ENCODE peak calls at places on chromosomes 1 and 21, in nine cellular contexts. One of them, this sample, is unnamed.

GRCh38 chr1:31764307-31765040 is at the start of gene ADGRB2:
- DNase-seq in activated naive CD4-positive, alpha-beta T cell: no peak
- DNase-seq in SK-N-SH: peak
- DNase-seq in pons: peak
- DNase-seq in CD4-positive, alpha-beta memory T cell: peak
- DNase-seq in activated CD4-positive, alpha-beta T cell treated with anti-CD3 and anti-CD28 coated beads for 48 hours: no peak
- DNase-seq in NCI-H1694 treated with DMSO at 0.1 percent for 48 hours: no peak
- DNase-seq in SW480: no peak
- DNase-seq in stimulated activated CD4-positive, alpha-beta T cell treated with anti-CD3 and anti-CD28 coated beads, Interleukin-15, amount 100 ng/mL, for 1 hour: no peak
- DNase-seq in this sample: no peak

GRCh38 chr1:22287946-22288520 is 145.1 kb upstream of the WNT4 start:
- DNase-seq in activated naive CD4-positive, alpha-beta T cell: no peak
- DNase-seq in SK-N-SH: peak
- DNase-seq in pons: no peak
- DNase-seq in CD4-positive, alpha-beta memory T cell: no peak
- DNase-seq in activated CD4-positive, alpha-beta T cell treated with anti-CD3 and anti-CD28 coated beads for 48 hours: no peak
- DNase-seq in NCI-H1694 treated with DMSO at 0.1 percent for 48 hours: no peak
- DNase-seq in SW480: no peak
- DNase-seq in stimulated activated CD4-positive, alpha-beta T cell treated with anti-CD3 and anti-CD28 coated beads, Interleukin-15, amount 100 ng/mL, for 1 hour: no peak
- DNase-seq in this sample: peak

GRCh38 chr1:19402031-19402430 is 83.3 kb downstream of the CAPZB start:
- DNase-seq in activated naive CD4-positive, alpha-beta T cell: no peak
- DNase-seq in SK-N-SH: no peak
- DNase-seq in pons: no peak
- DNase-seq in CD4-positive, alpha-beta memory T cell: no peak
- DNase-seq in activated CD4-positive, alpha-beta T cell treated with anti-CD3 and anti-CD28 coated beads for 48 hours: no peak
- DNase-seq in NCI-H1694 treated with DMSO at 0.1 percent for 48 hours: no peak
- DNase-seq in SW480: no peak
- DNase-seq in stimulated activated CD4-positive, alpha-beta T cell treated with anti-CD3 and anti-CD28 coated beads, Interleukin-15, amount 100 ng/mL, for 1 hour: no peak
- DNase-seq in this sample: no peak

GRCh38 chr1:68745006-68745405 is 248.1 kb upstream of the DEPDC1 start:
- DNase-seq in activated naive CD4-positive, alpha-beta T cell: no peak
- DNase-seq in SK-N-SH: no peak
- DNase-seq in pons: peak
- DNase-seq in CD4-positive, alpha-beta memory T cell: no peak
- DNase-seq in activated CD4-positive, alpha-beta T cell treated with anti-CD3 and anti-CD28 coated beads for 48 hours: no peak
- DNase-seq in NCI-H1694 treated with DMSO at 0.1 percent for 48 hours: peak
- DNase-seq in SW480: no peak
- DNase-seq in stimulated activated CD4-positive, alpha-beta T cell treated with anti-CD3 and anti-CD28 coated beads, Interleukin-15, amount 100 ng/mL, for 1 hour: no peak
- DNase-seq in this sample: no peak

GRCh38 chr1:162976628-162977027 is 92.5 kb upstream of the RGS4 start:
- DNase-seq in activated naive CD4-positive, alpha-beta T cell: no peak
- DNase-seq in SK-N-SH: no peak
- DNase-seq in pons: no peak
- DNase-seq in CD4-positive, alpha-beta memory T cell: no peak
- DNase-seq in activated CD4-positive, alpha-beta T cell treated with anti-CD3 and anti-CD28 coated beads for 48 hours: no peak
- DNase-seq in NCI-H1694 treated with DMSO at 0.1 percent for 48 hours: peak
- DNase-seq in SW480: no peak
- DNase-seq in stimulated activated CD4-positive, alpha-beta T cell treated with anti-CD3 and anti-CD28 coated beads, Interleukin-15, amount 100 ng/mL, for 1 hour: no peak
- DNase-seq in this sample: no peak

GRCh38 chr1:238226805-238227204 is 336.1 kb upstream of the ZP4 start:
- DNase-seq in activated naive CD4-positive, alpha-beta T cell: no peak
- DNase-seq in SK-N-SH: no peak
- DNase-seq in pons: no peak
- DNase-seq in CD4-positive, alpha-beta memory T cell: no peak
- DNase-seq in activated CD4-positive, alpha-beta T cell treated with anti-CD3 and anti-CD28 coated beads for 48 hours: no peak
- DNase-seq in NCI-H1694 treated with DMSO at 0.1 percent for 48 hours: no peak
- DNase-seq in SW480: no peak
- DNase-seq in stimulated activated CD4-positive, alpha-beta T cell treated with anti-CD3 and anti-CD28 coated beads, Interleukin-15, amount 100 ng/mL, for 1 hour: no peak
- DNase-seq in this sample: no peak

GRCh38 chr1:90919190-90919719 is 102.6 kb downstream of the ZNF644 start:
- DNase-seq in activated naive CD4-positive, alpha-beta T cell: no peak
- DNase-seq in SK-N-SH: no peak
- DNase-seq in pons: no peak
- DNase-seq in CD4-positive, alpha-beta memory T cell: peak
- DNase-seq in activated CD4-positive, alpha-beta T cell treated with anti-CD3 and anti-CD28 coated beads for 48 hours: no peak
- DNase-seq in NCI-H1694 treated with DMSO at 0.1 percent for 48 hours: no peak
- DNase-seq in SW480: no peak
- DNase-seq in stimulated activated CD4-positive, alpha-beta T cell treated with anti-CD3 and anti-CD28 coated beads, Interleukin-15, amount 100 ng/mL, for 1 hour: no peak
- DNase-seq in this sample: no peak

GRCh38 chr1:33008051-33008914 is 28.4 kb downstream of the AK2 start:
- DNase-seq in activated naive CD4-positive, alpha-beta T cell: no peak
- DNase-seq in SK-N-SH: no peak
- DNase-seq in pons: no peak
- DNase-seq in CD4-positive, alpha-beta memory T cell: no peak
- DNase-seq in activated CD4-positive, alpha-beta T cell treated with anti-CD3 and anti-CD28 coated beads for 48 hours: no peak
- DNase-seq in NCI-H1694 treated with DMSO at 0.1 percent for 48 hours: no peak
- DNase-seq in SW480: no peak
- DNase-seq in stimulated activated CD4-positive, alpha-beta T cell treated with anti-CD3 and anti-CD28 coated beads, Interleukin-15, amount 100 ng/mL, for 1 hour: no peak
- DNase-seq in this sample: no peak

GRCh38 chr1:8370046-8370881 is 52.4 kb downstream of the SLC45A1 start:
- DNase-seq in activated naive CD4-positive, alpha-beta T cell: no peak
- DNase-seq in SK-N-SH: no peak
- DNase-seq in pons: no peak
- DNase-seq in CD4-positive, alpha-beta memory T cell: no peak
- DNase-seq in activated CD4-positive, alpha-beta T cell treated with anti-CD3 and anti-CD28 coated beads for 48 hours: no peak
- DNase-seq in NCI-H1694 treated with DMSO at 0.1 percent for 48 hours: peak
- DNase-seq in SW480: no peak
- DNase-seq in stimulated activated CD4-positive, alpha-beta T cell treated with anti-CD3 and anti-CD28 coated beads, Interleukin-15, amount 100 ng/mL, for 1 hour: no peak
- DNase-seq in this sample: no peak

GRCh38 chr1:164668451-164668850 is 109.5 kb downstream of the PBX1 start:
- DNase-seq in activated naive CD4-positive, alpha-beta T cell: no peak
- DNase-seq in SK-N-SH: no peak
- DNase-seq in pons: no peak
- DNase-seq in CD4-positive, alpha-beta memory T cell: no peak
- DNase-seq in activated CD4-positive, alpha-beta T cell treated with anti-CD3 and anti-CD28 coated beads for 48 hours: no peak
- DNase-seq in NCI-H1694 treated with DMSO at 0.1 percent for 48 hours: no peak
- DNase-seq in SW480: no peak
- DNase-seq in stimulated activated CD4-positive, alpha-beta T cell treated with anti-CD3 and anti-CD28 coated beads, Interleukin-15, amount 100 ng/mL, for 1 hour: no peak
- DNase-seq in this sample: no peak

GRCh38 chr1:11337536-11338350 is 64.7 kb downstream of the UBIAD1 start:
- DNase-seq in activated naive CD4-positive, alpha-beta T cell: peak
- DNase-seq in SK-N-SH: peak
- DNase-seq in pons: no peak
- DNase-seq in CD4-positive, alpha-beta memory T cell: peak
- DNase-seq in activated CD4-positive, alpha-beta T cell treated with anti-CD3 and anti-CD28 coated beads for 48 hours: peak
- DNase-seq in NCI-H1694 treated with DMSO at 0.1 percent for 48 hours: peak
- DNase-seq in SW480: peak
- DNase-seq in stimulated activated CD4-positive, alpha-beta T cell treated with anti-CD3 and anti-CD28 coated beads, Interleukin-15, amount 100 ng/mL, for 1 hour: peak
- DNase-seq in this sample: no peak

GRCh38 chr1:160080381-160081100 is 797 bp upstream of the KCNJ9 start:
- DNase-seq in activated naive CD4-positive, alpha-beta T cell: no peak
- DNase-seq in SK-N-SH: no peak
- DNase-seq in pons: no peak
- DNase-seq in CD4-positive, alpha-beta memory T cell: no peak
- DNase-seq in activated CD4-positive, alpha-beta T cell treated with anti-CD3 and anti-CD28 coated beads for 48 hours: no peak
- DNase-seq in NCI-H1694 treated with DMSO at 0.1 percent for 48 hours: no peak
- DNase-seq in SW480: peak
- DNase-seq in stimulated activated CD4-positive, alpha-beta T cell treated with anti-CD3 and anti-CD28 coated beads, Interleukin-15, amount 100 ng/mL, for 1 hour: no peak
- DNase-seq in this sample: no peak

GRCh38 chr1:187396226-187396625 is 567.5 kb downstream of the PLA2G4A start:
- DNase-seq in activated naive CD4-positive, alpha-beta T cell: no peak
- DNase-seq in SK-N-SH: no peak
- DNase-seq in pons: no peak
- DNase-seq in CD4-positive, alpha-beta memory T cell: no peak
- DNase-seq in activated CD4-positive, alpha-beta T cell treated with anti-CD3 and anti-CD28 coated beads for 48 hours: no peak
- DNase-seq in NCI-H1694 treated with DMSO at 0.1 percent for 48 hours: no peak
- DNase-seq in SW480: no peak
- DNase-seq in stimulated activated CD4-positive, alpha-beta T cell treated with anti-CD3 and anti-CD28 coated beads, Interleukin-15, amount 100 ng/mL, for 1 hour: no peak
- DNase-seq in this sample: no peak

GRCh38 chr1:33182452-33182851 is 609 bp upstream of the TRIM62 start:
- DNase-seq in activated naive CD4-positive, alpha-beta T cell: no peak
- DNase-seq in SK-N-SH: peak
- DNase-seq in pons: no peak
- DNase-seq in CD4-positive, alpha-beta memory T cell: no peak
- DNase-seq in activated CD4-positive, alpha-beta T cell treated with anti-CD3 and anti-CD28 coated beads for 48 hours: no peak
- DNase-seq in NCI-H1694 treated with DMSO at 0.1 percent for 48 hours: peak
- DNase-seq in SW480: peak
- DNase-seq in stimulated activated CD4-positive, alpha-beta T cell treated with anti-CD3 and anti-CD28 coated beads, Interleukin-15, amount 100 ng/mL, for 1 hour: no peak
- DNase-seq in this sample: no peak

GRCh38 chr1:185151215-185151614 is 5.5 kb downstream of the TRMT1L start:
- DNase-seq in activated naive CD4-positive, alpha-beta T cell: no peak
- DNase-seq in SK-N-SH: no peak
- DNase-seq in pons: no peak
- DNase-seq in CD4-positive, alpha-beta memory T cell: no peak
- DNase-seq in activated CD4-positive, alpha-beta T cell treated with anti-CD3 and anti-CD28 coated beads for 48 hours: no peak
- DNase-seq in NCI-H1694 treated with DMSO at 0.1 percent for 48 hours: no peak
- DNase-seq in SW480: no peak
- DNase-seq in stimulated activated CD4-positive, alpha-beta T cell treated with anti-CD3 and anti-CD28 coated beads, Interleukin-15, amount 100 ng/mL, for 1 hour: no peak
- DNase-seq in this sample: no peak

GRCh38 chr1:221724931-221725605 is 16.8 kb downstream of the DUSP10 start:
- DNase-seq in activated naive CD4-positive, alpha-beta T cell: no peak
- DNase-seq in SK-N-SH: no peak
- DNase-seq in pons: no peak
- DNase-seq in CD4-positive, alpha-beta memory T cell: no peak
- DNase-seq in activated CD4-positive, alpha-beta T cell treated with anti-CD3 and anti-CD28 coated beads for 48 hours: no peak
- DNase-seq in NCI-H1694 treated with DMSO at 0.1 percent for 48 hours: no peak
- DNase-seq in SW480: no peak
- DNase-seq in stimulated activated CD4-positive, alpha-beta T cell treated with anti-CD3 and anti-CD28 coated beads, Interleukin-15, amount 100 ng/mL, for 1 hour: no peak
- DNase-seq in this sample: peak

GRCh38 chr1:183231545-183231944 is 45.5 kb downstream of the LAMC2 start:
- DNase-seq in activated naive CD4-positive, alpha-beta T cell: no peak
- DNase-seq in SK-N-SH: no peak
- DNase-seq in pons: no peak
- DNase-seq in CD4-positive, alpha-beta memory T cell: no peak
- DNase-seq in activated CD4-positive, alpha-beta T cell treated with anti-CD3 and anti-CD28 coated beads for 48 hours: no peak
- DNase-seq in NCI-H1694 treated with DMSO at 0.1 percent for 48 hours: no peak
- DNase-seq in SW480: no peak
- DNase-seq in stimulated activated CD4-positive, alpha-beta T cell treated with anti-CD3 and anti-CD28 coated beads, Interleukin-15, amount 100 ng/mL, for 1 hour: no peak
- DNase-seq in this sample: no peak

GRCh38 chr1:66478116-66478515 is 55.8 kb upstream of the SGIP1 start:
- DNase-seq in activated naive CD4-positive, alpha-beta T cell: no peak
- DNase-seq in SK-N-SH: no peak
- DNase-seq in pons: no peak
- DNase-seq in CD4-positive, alpha-beta memory T cell: no peak
- DNase-seq in activated CD4-positive, alpha-beta T cell treated with anti-CD3 and anti-CD28 coated beads for 48 hours: no peak
- DNase-seq in NCI-H1694 treated with DMSO at 0.1 percent for 48 hours: no peak
- DNase-seq in SW480: no peak
- DNase-seq in stimulated activated CD4-positive, alpha-beta T cell treated with anti-CD3 and anti-CD28 coated beads, Interleukin-15, amount 100 ng/mL, for 1 hour: no peak
- DNase-seq in this sample: no peak

GRCh38 chr1:91234181-91234580 is 170.5 kb downstream of the HFM1 start:
- DNase-seq in activated naive CD4-positive, alpha-beta T cell: no peak
- DNase-seq in SK-N-SH: no peak
- DNase-seq in pons: no peak
- DNase-seq in CD4-positive, alpha-beta memory T cell: no peak
- DNase-seq in activated CD4-positive, alpha-beta T cell treated with anti-CD3 and anti-CD28 coated beads for 48 hours: no peak
- DNase-seq in NCI-H1694 treated with DMSO at 0.1 percent for 48 hours: no peak
- DNase-seq in SW480: no peak
- DNase-seq in stimulated activated CD4-positive, alpha-beta T cell treated with anti-CD3 and anti-CD28 coated beads, Interleukin-15, amount 100 ng/mL, for 1 hour: no peak
- DNase-seq in this sample: no peak

GRCh38 chr1:237851209-237851845 is 39.4 kb downstream of the ZP4 start:
- DNase-seq in activated naive CD4-positive, alpha-beta T cell: no peak
- DNase-seq in SK-N-SH: peak
- DNase-seq in pons: peak
- DNase-seq in CD4-positive, alpha-beta memory T cell: no peak
- DNase-seq in activated CD4-positive, alpha-beta T cell treated with anti-CD3 and anti-CD28 coated beads for 48 hours: peak
- DNase-seq in NCI-H1694 treated with DMSO at 0.1 percent for 48 hours: peak
- DNase-seq in SW480: peak
- DNase-seq in stimulated activated CD4-positive, alpha-beta T cell treated with anti-CD3 and anti-CD28 coated beads, Interleukin-15, amount 100 ng/mL, for 1 hour: no peak
- DNase-seq in this sample: no peak

GRCh38 chr21:37619464-37619974 is 252.9 kb downstream of the DYRK1A start:
- DNase-seq in activated naive CD4-positive, alpha-beta T cell: no peak
- DNase-seq in SK-N-SH: no peak
- DNase-seq in pons: no peak
- DNase-seq in CD4-positive, alpha-beta memory T cell: no peak
- DNase-seq in activated CD4-positive, alpha-beta T cell treated with anti-CD3 and anti-CD28 coated beads for 48 hours: no peak
- DNase-seq in NCI-H1694 treated with DMSO at 0.1 percent for 48 hours: no peak
- DNase-seq in SW480: no peak
- DNase-seq in stimulated activated CD4-positive, alpha-beta T cell treated with anti-CD3 and anti-CD28 coated beads, Interleukin-15, amount 100 ng/mL, for 1 hour: no peak
- DNase-seq in this sample: no peak

GRCh38 chr1:221851341-221851740 is 109.5 kb upstream of the DUSP10 start:
- DNase-seq in activated naive CD4-positive, alpha-beta T cell: no peak
- DNase-seq in SK-N-SH: no peak
- DNase-seq in pons: no peak
- DNase-seq in CD4-positive, alpha-beta memory T cell: no peak
- DNase-seq in activated CD4-positive, alpha-beta T cell treated with anti-CD3 and anti-CD28 coated beads for 48 hours: no peak
- DNase-seq in NCI-H1694 treated with DMSO at 0.1 percent for 48 hours: no peak
- DNase-seq in SW480: no peak
- DNase-seq in stimulated activated CD4-positive, alpha-beta T cell treated with anti-CD3 and anti-CD28 coated beads, Interleukin-15, amount 100 ng/mL, for 1 hour: no peak
- DNase-seq in this sample: no peak

GRCh38 chr1:15737324-15738319 is 1.6 kb downstream of the SLC25A34 start:
- DNase-seq in activated naive CD4-positive, alpha-beta T cell: no peak
- DNase-seq in SK-N-SH: no peak
- DNase-seq in pons: no peak
- DNase-seq in CD4-positive, alpha-beta memory T cell: no peak
- DNase-seq in activated CD4-positive, alpha-beta T cell treated with anti-CD3 and anti-CD28 coated beads for 48 hours: no peak
- DNase-seq in NCI-H1694 treated with DMSO at 0.1 percent for 48 hours: no peak
- DNase-seq in SW480: no peak
- DNase-seq in stimulated activated CD4-positive, alpha-beta T cell treated with anti-CD3 and anti-CD28 coated beads, Interleukin-15, amount 100 ng/mL, for 1 hour: no peak
- DNase-seq in this sample: peak

GRCh38 chr21:25283720-25284119 is 323.6 kb downstream of the MRPL39 start:
- DNase-seq in activated naive CD4-positive, alpha-beta T cell: no peak
- DNase-seq in SK-N-SH: no peak
- DNase-seq in pons: peak
- DNase-seq in CD4-positive, alpha-beta memory T cell: no peak
- DNase-seq in activated CD4-positive, alpha-beta T cell treated with anti-CD3 and anti-CD28 coated beads for 48 hours: no peak
- DNase-seq in NCI-H1694 treated with DMSO at 0.1 percent for 48 hours: peak
- DNase-seq in SW480: peak
- DNase-seq in stimulated activated CD4-positive, alpha-beta T cell treated with anti-CD3 and anti-CD28 coated beads, Interleukin-15, amount 100 ng/mL, for 1 hour: no peak
- DNase-seq in this sample: no peak

GRCh38 chr1:184684285-184685077 is 70.2 kb downstream of the EDEM3 start:
- DNase-seq in activated naive CD4-positive, alpha-beta T cell: no peak
- DNase-seq in SK-N-SH: peak
- DNase-seq in pons: peak
- DNase-seq in CD4-positive, alpha-beta memory T cell: no peak
- DNase-seq in activated CD4-positive, alpha-beta T cell treated with anti-CD3 and anti-CD28 coated beads for 48 hours: no peak
- DNase-seq in NCI-H1694 treated with DMSO at 0.1 percent for 48 hours: no peak
- DNase-seq in SW480: no peak
- DNase-seq in stimulated activated CD4-positive, alpha-beta T cell treated with anti-CD3 and anti-CD28 coated beads, Interleukin-15, amount 100 ng/mL, for 1 hour: no peak
- DNase-seq in this sample: peak

GRCh38 chr21:32314806-32315205 is 16.2 kb downstream of the MRAP start:
- DNase-seq in activated naive CD4-positive, alpha-beta T cell: no peak
- DNase-seq in SK-N-SH: no peak
- DNase-seq in pons: no peak
- DNase-seq in CD4-positive, alpha-beta memory T cell: no peak
- DNase-seq in activated CD4-positive, alpha-beta T cell treated with anti-CD3 and anti-CD28 coated beads for 48 hours: no peak
- DNase-seq in NCI-H1694 treated with DMSO at 0.1 percent for 48 hours: no peak
- DNase-seq in SW480: no peak
- DNase-seq in stimulated activated CD4-positive, alpha-beta T cell treated with anti-CD3 and anti-CD28 coated beads, Interleukin-15, amount 100 ng/mL, for 1 hour: no peak
- DNase-seq in this sample: no peak

GRCh38 chr1:245317253-245317652 is 162.5 kb downstream of the KIF26B start:
- DNase-seq in activated naive CD4-positive, alpha-beta T cell: no peak
- DNase-seq in SK-N-SH: no peak
- DNase-seq in pons: no peak
- DNase-seq in CD4-positive, alpha-beta memory T cell: no peak
- DNase-seq in activated CD4-positive, alpha-beta T cell treated with anti-CD3 and anti-CD28 coated beads for 48 hours: no peak
- DNase-seq in NCI-H1694 treated with DMSO at 0.1 percent for 48 hours: no peak
- DNase-seq in SW480: no peak
- DNase-seq in stimulated activated CD4-positive, alpha-beta T cell treated with anti-CD3 and anti-CD28 coated beads, Interleukin-15, amount 100 ng/mL, for 1 hour: no peak
- DNase-seq in this sample: no peak

GRCh38 chr1:229199892-229200291 is 71.0 kb upstream of the RAB4A start:
- DNase-seq in activated naive CD4-positive, alpha-beta T cell: no peak
- DNase-seq in SK-N-SH: no peak
- DNase-seq in pons: no peak
- DNase-seq in CD4-positive, alpha-beta memory T cell: peak
- DNase-seq in activated CD4-positive, alpha-beta T cell treated with anti-CD3 and anti-CD28 coated beads for 48 hours: no peak
- DNase-seq in NCI-H1694 treated with DMSO at 0.1 percent for 48 hours: no peak
- DNase-seq in SW480: peak
- DNase-seq in stimulated activated CD4-positive, alpha-beta T cell treated with anti-CD3 and anti-CD28 coated beads, Interleukin-15, amount 100 ng/mL, for 1 hour: no peak
- DNase-seq in this sample: no peak

GRCh38 chr1:200518524-200518923 is 102.0 kb downstream of the KIF14 start:
- DNase-seq in activated naive CD4-positive, alpha-beta T cell: no peak
- DNase-seq in SK-N-SH: no peak
- DNase-seq in pons: no peak
- DNase-seq in CD4-positive, alpha-beta memory T cell: no peak
- DNase-seq in activated CD4-positive, alpha-beta T cell treated with anti-CD3 and anti-CD28 coated beads for 48 hours: no peak
- DNase-seq in NCI-H1694 treated with DMSO at 0.1 percent for 48 hours: peak
- DNase-seq in SW480: no peak
- DNase-seq in stimulated activated CD4-positive, alpha-beta T cell treated with anti-CD3 and anti-CD28 coated beads, Interleukin-15, amount 100 ng/mL, for 1 hour: no peak
- DNase-seq in this sample: no peak

GRCh38 chr1:6414443-6414844 is 5.3 kb downstream of the HES2 start:
- DNase-seq in activated naive CD4-positive, alpha-beta T cell: peak
- DNase-seq in SK-N-SH: peak
- DNase-seq in pons: no peak
- DNase-seq in CD4-positive, alpha-beta memory T cell: no peak
- DNase-seq in activated CD4-positive, alpha-beta T cell treated with anti-CD3 and anti-CD28 coated beads for 48 hours: peak
- DNase-seq in NCI-H1694 treated with DMSO at 0.1 percent for 48 hours: peak
- DNase-seq in SW480: peak
- DNase-seq in stimulated activated CD4-positive, alpha-beta T cell treated with anti-CD3 and anti-CD28 coated beads, Interleukin-15, amount 100 ng/mL, for 1 hour: no peak
- DNase-seq in this sample: no peak

GRCh38 chr1:109395602-109396512 is 1.9 kb downstream of the SORT1 start:
- DNase-seq in activated naive CD4-positive, alpha-beta T cell: no peak
- DNase-seq in SK-N-SH: no peak
- DNase-seq in pons: peak
- DNase-seq in CD4-positive, alpha-beta memory T cell: no peak
- DNase-seq in activated CD4-positive, alpha-beta T cell treated with anti-CD3 and anti-CD28 coated beads for 48 hours: no peak
- DNase-seq in NCI-H1694 treated with DMSO at 0.1 percent for 48 hours: no peak
- DNase-seq in SW480: peak
- DNase-seq in stimulated activated CD4-positive, alpha-beta T cell treated with anti-CD3 and anti-CD28 coated beads, Interleukin-15, amount 100 ng/mL, for 1 hour: no peak
- DNase-seq in this sample: no peak